ENCODE peak calls at places on chromosomes 16 and 17, in five cellular contexts. Z is stimulated activated CD4-positive, alpha-beta T cell treated with anti-CD3 and anti-CD28 coated beads, Interleukin-1b, Interleukin-23, amount 100 ng/mL, for 4 hours; Y is ureter; G is Daoy; V is activated naive CD8-positive, alpha-beta T cell treated with anti-CD3 and anti-CD28 coated beads for 36 hours. Q is an unnamed sample.

GRCh38 chr16:84065536-84066132 is 23.0 kb upstream of the SLC38A8 start:
- DNase-seq in Y (no peak), G (peak), V (no peak), Z (no peak), Q (peak)

GRCh38 chr17:53032861-53033271 is 789.9 kb upstream of the KIF2B start:
- DNase-seq in Z (no peak), G (no peak), V (no peak), Y (no peak), Q (no peak)

GRCh38 chr17:55286681-55287589 is 22.2 kb downstream of the HLF start:
- DNase-seq in V (no peak), G (peak), Z (no peak), Y (no peak), Q (no peak)

GRCh38 chr17:50550661-50551432 is 3.9 kb downstream of the SPATA20 start:
- DNase-seq in Y (peak), V (no peak), G (peak), Z (no peak), Q (no peak)

GRCh38 chr17:38559880-38560230 is 45.9 kb downstream of the SRCIN1 start:
- DNase-seq in Y (no peak), V (no peak), Z (no peak), G (no peak), Q (no peak)

GRCh38 chr16:48609453-48610023 is 442 bp downstream of the N4BP1 start:
- DNase-seq in Y (no peak), G (no peak), V (peak), Z (peak), Q (peak)

GRCh38 chr17:82782657-82783207 is 30.9 kb downstream of the TBCD start:
- DNase-seq in V (no peak), Z (no peak), G (no peak), Y (no peak), Q (no peak)

GRCh38 chr16:58511933-58512815 is 3.1 kb upstream of the SETD6 start:
- DNase-seq in Z (peak), V (peak), G (peak), Y (no peak), Q (peak)

GRCh38 chr16:56711862-56712261 is 18.1 kb upstream of the NUP93 start:
- DNase-seq in Y (no peak), V (no peak), Z (no peak), G (no peak), Q (no peak)

GRCh38 chr17:78432226-78432894 is 53.9 kb downstream of the PGS1 start:
- DNase-seq in V (no peak), Y (no peak), G (no peak), Z (no peak), Q (no peak)

GRCh38 chr17:40536731-40537171 is 28.5 kb downstream of the CCR7 start:
- DNase-seq in Y (no peak), Z (no peak), G (peak), V (no peak), Q (no peak)

GRCh38 chr17:1491406-1492248 is 859 bp downstream of the MYO1C start:
- DNase-seq in V (peak), G (peak), Y (no peak), Z (no peak), Q (no peak)

GRCh38 chr17:80970044-80970761 is 21.4 kb upstream of the CHMP6 start:
- DNase-seq in Y (no peak), G (peak), Z (peak), V (peak), Q (peak)

GRCh38 chr16:19118938-19119431 is 5.2 kb downstream of the ITPRIPL2 start:
- DNase-seq in G (peak), V (peak), Y (no peak), Z (no peak), Q (no peak)